ENCODE peak calls at places on chromosomes 1 and 21, in eight cellular contexts. C, J, Y, D, V, U, H and W are unnamed samples.

GRCh38 chr1:212520299-212520698 is 87.6 kb downstream of the NENF start:
- DNase-seq in J (no peak), C (no peak), D (no peak), V (no peak), Y (no peak), H (no peak), U (no peak), W (no peak)

GRCh38 chr1:31570228-31570627 is 6.1 kb upstream of the TINAGL1 start:
- DNase-seq in V (no peak), H (no peak), Y (no peak), C (no peak), J (no peak), D (no peak), U (no peak), W (no peak)

GRCh38 chr1:232905324-232906034 is 44.9 kb upstream of the NTPCR start:
- DNase-seq in U (no peak), J (no peak), Y (no peak), H (no peak), C (no peak), V (no peak), D (no peak), W (no peak)

GRCh38 chr21:42199488-42200463 is 19.2 kb upstream of the ABCG1 start:
- DNase-seq in V (no peak), H (no peak), Y (no peak), U (peak), D (no peak), C (peak), J (no peak), W (peak)

GRCh38 chr1:59150537-59151386 is 146.1 kb upstream of the FGGY start:
- DNase-seq in V (peak), Y (peak), U (peak), D (peak), J (no peak), C (peak), H (no peak), W (peak)

GRCh38 chr1:53117836-53118235 is 24.6 kb downstream of the SLC1A7 start:
- DNase-seq in U (no peak), D (no peak), C (no peak), Y (no peak), H (no peak), J (no peak), V (no peak), W (no peak)

GRCh38 chr1:55213885-55214213 is 1.3 kb downstream of the USP24 start:
- DNase-seq in D (no peak), J (no peak), Y (no peak), U (no peak), H (peak), V (no peak), C (no peak), W (no peak)

GRCh38 chr21:34667761-34668160 is 1.0 kb upstream of the CLIC6 start:
- DNase-seq in H (no peak), C (no peak), V (no peak), D (no peak), Y (no peak), U (no peak), J (no peak), W (peak)

GRCh38 chr1:54069792-54070548 is 16.6 kb downstream of the TCEANC2 start:
- DNase-seq in D (peak), H (no peak), V (no peak), U (no peak), C (peak), Y (peak), J (peak), W (peak)

GRCh38 chr21:31366825-31367224 is 22.8 kb upstream of the TIAM1 start:
- DNase-seq in U (peak), C (no peak), D (no peak), J (no peak), V (no peak), Y (no peak), H (no peak), W (peak)

GRCh38 chr1:30974536-30974935 is 66.0 kb upstream of the SDC3 start:
- DNase-seq in D (no peak), C (no peak), Y (no peak), J (no peak), H (no peak), V (no peak), U (no peak), W (no peak)

GRCh38 chr1:29453502-29454240 is 217.3 kb downstream of the PTPRU start:
- DNase-seq in D (no peak), H (no peak), Y (peak), U (no peak), V (peak), C (peak), J (no peak), W (peak)

GRCh38 chr1:47424336-47424982 is 8.4 kb downstream of the FOXE3 start:
- DNase-seq in Y (peak), J (no peak), V (no peak), D (peak), C (no peak), H (no peak), U (no peak), W (peak)

GRCh38 chr1:53586765-53587164 is 127.6 kb downstream of the DMRTB1 start:
- DNase-seq in D (no peak), J (no peak), U (no peak), Y (no peak), V (no peak), C (no peak), H (no peak), W (no peak)

GRCh38 chr21:40120944-40121575 is 253.8 kb downstream of the PCP4 start:
- DNase-seq in U (no peak), V (no peak), D (no peak), J (no peak), Y (no peak), C (no peak), H (no peak), W (peak)

GRCh38 chr1:116765962-116766361 is 11.7 kb downstream of the CD2 start:
- DNase-seq in D (no peak), Y (no peak), H (no peak), J (no peak), V (no peak), C (no peak), U (no peak), W (no peak)

GRCh38 chr21:27047331-27048314 is 80.7 kb upstream of the ADAMTS5 start:
- DNase-seq in V (no peak), J (no peak), C (no peak), U (no peak), Y (no peak), H (no peak), D (no peak), W (no peak)

GRCh38 chr1:71492298-71493041 is 411.6 kb upstream of the ZRANB2 start:
- DNase-seq in C (no peak), J (no peak), Y (no peak), U (no peak), H (no peak), D (no peak), V (no peak), W (no peak)

GRCh38 chr1:3242408-3243270 is 173.6 kb downstream of the PRDM16 start:
- DNase-seq in U (no peak), V (no peak), Y (no peak), D (no peak), H (no peak), J (no peak), C (no peak), W (no peak)

GRCh38 chr21:31330144-31330483 is 13.9 kb downstream of the TIAM1 start:
- DNase-seq in Y (no peak), V (no peak), U (no peak), J (no peak), H (no peak), C (no peak), D (no peak), W (no peak)